ENCODE peak calls at places on chromosomes 7 and 10, in six cellular contexts. X, B, J, M, Y and T are unnamed samples.

GRCh38 chr7:1966631-1967200 is 266.0 kb downstream of the MAD1L1 start:
- DNase-seq in X (no peak), B (no peak), J (no peak), M (no peak), Y (no peak), T (no peak)

GRCh38 chr10:27223964-27224363 is 16.6 kb downstream of the ACBD5 start:
- DNase-seq in X (peak; percentile 15), B (no peak), J (peak; percentile 61), M (peak; percentile 55), Y (peak; percentile 17), T (peak; percentile 5)

GRCh38 chr7:27840314-27840713 is 100.4 kb downstream of the TAX1BP1 start:
- DNase-seq in X (no peak), B (no peak), J (no peak), M (no peak), Y (no peak), T (no peak)

GRCh38 chr7:20895563-20895962 is 108.9 kb upstream of the SP8 start:
- DNase-seq in X (no peak), B (no peak), J (no peak), M (peak; percentile 85), Y (no peak), T (no peak)

GRCh38 chr7:18087687-18088078 is 60.0 kb upstream of the PRPS1L1 start:
- DNase-seq in X (no peak), B (no peak), J (no peak), M (no peak), Y (peak; percentile 29), T (no peak)

GRCh38 chr10:132945894-132946255 is 3.5 kb upstream of the CFAP46 start:
- DNase-seq in X (no peak), B (no peak), J (no peak), M (no peak), Y (no peak), T (no peak)

GRCh38 chr10:97570789-97571536 is 1.6 kb upstream of the ANKRD2 start:
- DNase-seq in X (peak; percentile 9), B (no peak), J (no peak), M (no peak), Y (no peak), T (no peak)

GRCh38 chr10:112374724-112375541 is 1.0 kb downstream of the ACSL5 start:
- DNase-seq in X (no peak), B (no peak), J (peak; percentile 32), M (no peak), Y (peak; percentile 21), T (no peak)

GRCh38 chr7:13979671-13980438 is 9.6 kb downstream of the ETV1 start:
- DNase-seq in X (no peak), B (no peak), J (peak; percentile 57), M (peak; percentile 26), Y (no peak), T (no peak)

GRCh38 chr7:151141855-151142685 is 25.4 kb downstream of the GBX1 start:
- DNase-seq in X (no peak), B (no peak), J (no peak), M (no peak), Y (no peak), T (no peak)

GRCh38 chr7:43785425-43785824 is 26.9 kb downstream of the BLVRA start:
- DNase-seq in X (peak; percentile 12), B (peak; percentile 54), J (peak; percentile 91), M (peak; percentile 78), Y (no peak), T (no peak)

GRCh38 chr10:133039107-133039822 is 48.5 kb upstream of the ADGRA1 start:
- DNase-seq in X (no peak), B (no peak), J (no peak), M (no peak), Y (peak; percentile 55), T (no peak)

GRCh38 chr7:140159487-140159886 is 17.3 kb downstream of the KDM7A start:
- DNase-seq in X (no peak), B (no peak), J (no peak), M (no peak), Y (no peak), T (no peak)

GRCh38 chr7:109967401-109967800 is 1123.5 kb upstream of the LRRN3 start:
- DNase-seq in X (no peak), B (no peak), J (no peak), M (peak; percentile 4), Y (no peak), T (no peak)

GRCh38 chr10:109978481-109978880 is 29.3 kb upstream of the ADD3 start:
- DNase-seq in X (peak; percentile 14), B (no peak), J (peak; percentile 81), M (peak; percentile 61), Y (no peak), T (peak; percentile 33)

GRCh38 chr10:2244476-2244875 is 507.2 kb upstream of the ADARB2 start:
- DNase-seq in X (no peak), B (no peak), J (no peak), M (no peak), Y (no peak), T (no peak)

GRCh38 chr7:27606270-27607209 is 56.1 kb downstream of the HIBADH start:
- DNase-seq in X (no peak), B (no peak), J (peak; percentile 21), M (no peak), Y (no peak), T (no peak)

GRCh38 chr7:110943686-110944350 is 147.1 kb upstream of the LRRN3 start:
- DNase-seq in X (no peak), B (peak; percentile 76), J (no peak), M (no peak), Y (no peak), T (no peak)

GRCh38 chr10:31099664-31100063 is 68.0 kb upstream of the ZNF438 start:
- DNase-seq in X (peak; percentile 84), B (no peak), J (no peak), M (peak; percentile 89), Y (no peak), T (no peak)

GRCh38 chr7:95843286-95843685 is 70.9 kb downstream of the DYNC1I1 start:
- DNase-seq in X (no peak), B (no peak), J (peak; percentile 14), M (peak; percentile 17), Y (no peak), T (no peak)
- TF ChIP-seq CTCF in X (no peak), B (peak; percentile 34), J (peak; percentile 11), M (no peak), Y (no peak), T (no peak)

GRCh38 chr10:80664071-80664680 is 126.5 kb downstream of the SH2D4B start:
- DNase-seq in X (peak; percentile 62), B (no peak), J (peak; percentile 58), M (peak; percentile 78), Y (peak; percentile 93), T (peak; percentile 95)
- TF ChIP-seq CTCF in X (peak; percentile 83), B (peak; percentile 63), J (peak; percentile 85), M (peak; percentile 94), Y (peak; percentile 92), T (peak; percentile 90)

GRCh38 chr10:80945267-80945880 is 407.7 kb downstream of the SH2D4B start:
- DNase-seq in X (no peak), B (no peak), J (no peak), M (peak; percentile 32), Y (no peak), T (no peak)
- TF ChIP-seq CTCF in X (peak; percentile 42), B (no peak), J (no peak), M (peak; percentile 40), Y (peak; percentile 73), T (peak; percentile 64)

GRCh38 chr7:31336202-31337035 is 4.1 kb downstream of the NEUROD6 start:
- DNase-seq in X (no peak), B (no peak), J (no peak), M (no peak), Y (peak; percentile 34), T (no peak)
- TF ChIP-seq CTCF in X (no peak), B (no peak), J (no peak), M (no peak), Y (peak; percentile 10), T (peak; percentile 56)